ENCODE peak calls at places on chromosomes 3 and 15, in nine cellular contexts. One of them, this sample, is unnamed.

GRCh38 chr3:140086642-140087041 is 151.7 kb downstream of the CLSTN2 start:
- DNase-seq in HepG2: no peak
- DNase-seq in stomach: no peak
- DNase-seq in sigmoid colon: no peak
- DNase-seq in esophagus muscularis mucosa: no peak
- DNase-seq in upper lobe of left lung: no peak
- DNase-seq in tibial nerve: no peak
- DNase-seq in transverse colon: no peak
- DNase-seq in suprapubic skin: no peak
- DNase-seq in this sample: no peak

GRCh38 chr3:46929324-46929723 is 47.2 kb downstream of the CCDC12 start:
- DNase-seq in HepG2: no peak
- DNase-seq in stomach: peak; percentile 92
- DNase-seq in sigmoid colon: peak; percentile 54
- DNase-seq in esophagus muscularis mucosa: no peak
- DNase-seq in upper lobe of left lung: peak; percentile 85
- DNase-seq in tibial nerve: no peak
- DNase-seq in transverse colon: peak; percentile 76
- DNase-seq in suprapubic skin: peak; percentile 59
- DNase-seq in this sample: no peak

GRCh38 chr3:94159062-94159726 is 96.3 kb downstream of the NSUN3 start:
- DNase-seq in HepG2: peak; percentile 2
- DNase-seq in stomach: no peak
- DNase-seq in sigmoid colon: no peak
- DNase-seq in esophagus muscularis mucosa: no peak
- DNase-seq in upper lobe of left lung: no peak
- DNase-seq in tibial nerve: peak; percentile 15
- DNase-seq in transverse colon: no peak
- DNase-seq in suprapubic skin: no peak
- DNase-seq in this sample: no peak

GRCh38 chr15:57356636-57357035 is 19.7 kb upstream of the CGNL1 start:
- DNase-seq in HepG2: peak; percentile 38
- DNase-seq in stomach: no peak
- DNase-seq in sigmoid colon: no peak
- DNase-seq in esophagus muscularis mucosa: no peak
- DNase-seq in upper lobe of left lung: no peak
- DNase-seq in tibial nerve: no peak
- DNase-seq in transverse colon: no peak
- DNase-seq in suprapubic skin: no peak
- DNase-seq in this sample: no peak

GRCh38 chr15:40238927-40239591 is at the start of gene PAK6:
- DNase-seq in HepG2: no peak
- DNase-seq in stomach: peak; percentile 84
- DNase-seq in sigmoid colon: peak; percentile 66
- DNase-seq in esophagus muscularis mucosa: no peak
- DNase-seq in upper lobe of left lung: peak; percentile 83
- DNase-seq in tibial nerve: no peak
- DNase-seq in transverse colon: peak; percentile 46
- DNase-seq in suprapubic skin: no peak
- DNase-seq in this sample: peak; percentile 79

GRCh38 chr3:136465296-136465695 is 215.2 kb downstream of the PCCB start:
- DNase-seq in HepG2: no peak
- DNase-seq in stomach: no peak
- DNase-seq in sigmoid colon: no peak
- DNase-seq in esophagus muscularis mucosa: no peak
- DNase-seq in upper lobe of left lung: no peak
- DNase-seq in tibial nerve: no peak
- DNase-seq in transverse colon: no peak
- DNase-seq in suprapubic skin: no peak
- DNase-seq in this sample: no peak

GRCh38 chr15:91541286-91541685 is 312.2 kb upstream of the SLCO3A1 start:
- DNase-seq in HepG2: no peak
- DNase-seq in stomach: no peak
- DNase-seq in sigmoid colon: no peak
- DNase-seq in esophagus muscularis mucosa: no peak
- DNase-seq in upper lobe of left lung: no peak
- DNase-seq in tibial nerve: no peak
- DNase-seq in transverse colon: no peak
- DNase-seq in suprapubic skin: no peak
- DNase-seq in this sample: no peak

GRCh38 chr3:172666873-172667694 is 43.8 kb downstream of the NCEH1 start:
- DNase-seq in HepG2: peak; percentile 82
- DNase-seq in stomach: peak; percentile 82
- DNase-seq in sigmoid colon: peak; percentile 85
- DNase-seq in esophagus muscularis mucosa: peak; percentile 92
- DNase-seq in upper lobe of left lung: peak; percentile 84
- DNase-seq in tibial nerve: peak; percentile 50
- DNase-seq in transverse colon: peak; percentile 86
- DNase-seq in suprapubic skin: peak; percentile 84
- DNase-seq in this sample: peak; percentile 81

GRCh38 chr3:138824114-138824506 is 10.6 kb downstream of the PIK3CB start:
- DNase-seq in HepG2: no peak
- DNase-seq in stomach: no peak
- DNase-seq in sigmoid colon: no peak
- DNase-seq in esophagus muscularis mucosa: no peak
- DNase-seq in upper lobe of left lung: no peak
- DNase-seq in tibial nerve: no peak
- DNase-seq in transverse colon: no peak
- DNase-seq in suprapubic skin: no peak
- DNase-seq in this sample: no peak

GRCh38 chr3:55169608-55170010 is 241.8 kb upstream of the LRTM1 start:
- DNase-seq in HepG2: no peak
- DNase-seq in stomach: no peak
- DNase-seq in sigmoid colon: no peak
- DNase-seq in esophagus muscularis mucosa: peak; percentile 29
- DNase-seq in upper lobe of left lung: no peak
- DNase-seq in tibial nerve: no peak
- DNase-seq in transverse colon: no peak
- DNase-seq in suprapubic skin: no peak
- DNase-seq in this sample: no peak

GRCh38 chr3:9061634-9062033 is 98.4 kb upstream of the RAD18 start:
- DNase-seq in HepG2: no peak
- DNase-seq in stomach: no peak
- DNase-seq in sigmoid colon: peak; percentile 11
- DNase-seq in esophagus muscularis mucosa: no peak
- DNase-seq in upper lobe of left lung: no peak
- DNase-seq in tibial nerve: no peak
- DNase-seq in transverse colon: no peak
- DNase-seq in suprapubic skin: no peak
- DNase-seq in this sample: no peak

GRCh38 chr3:137642831-137643230 is 121.3 kb upstream of the SOX14 start:
- DNase-seq in HepG2: no peak
- DNase-seq in stomach: no peak
- DNase-seq in sigmoid colon: no peak
- DNase-seq in esophagus muscularis mucosa: no peak
- DNase-seq in upper lobe of left lung: no peak
- DNase-seq in tibial nerve: no peak
- DNase-seq in transverse colon: no peak
- DNase-seq in suprapubic skin: no peak
- DNase-seq in this sample: no peak

GRCh38 chr15:87527416-87527815 is 729.1 kb downstream of the NTRK3 start:
- DNase-seq in HepG2: no peak
- DNase-seq in stomach: no peak
- DNase-seq in sigmoid colon: no peak
- DNase-seq in esophagus muscularis mucosa: no peak
- DNase-seq in upper lobe of left lung: no peak
- DNase-seq in tibial nerve: no peak
- DNase-seq in transverse colon: no peak
- DNase-seq in suprapubic skin: no peak
- DNase-seq in this sample: no peak

GRCh38 chr3:126493731-126494130 is 18.0 kb upstream of the ZXDC start:
- DNase-seq in HepG2: no peak
- DNase-seq in stomach: no peak
- DNase-seq in sigmoid colon: no peak
- DNase-seq in esophagus muscularis mucosa: no peak
- DNase-seq in upper lobe of left lung: no peak
- DNase-seq in tibial nerve: no peak
- DNase-seq in transverse colon: no peak
- DNase-seq in suprapubic skin: no peak
- DNase-seq in this sample: no peak

GRCh38 chr3:100525753-100526612 is 33.6 kb downstream of the TMEM45A start:
- DNase-seq in HepG2: no peak
- DNase-seq in stomach: no peak
- DNase-seq in sigmoid colon: peak; percentile 70
- DNase-seq in esophagus muscularis mucosa: no peak
- DNase-seq in upper lobe of left lung: no peak
- DNase-seq in tibial nerve: peak; percentile 16
- DNase-seq in transverse colon: no peak
- DNase-seq in suprapubic skin: peak; percentile 76
- DNase-seq in this sample: no peak

GRCh38 chr3:62319570-62320243 is 53.6 kb downstream of the FEZF2 start:
- DNase-seq in HepG2: no peak
- DNase-seq in stomach: no peak
- DNase-seq in sigmoid colon: no peak
- DNase-seq in esophagus muscularis mucosa: no peak
- DNase-seq in upper lobe of left lung: no peak
- DNase-seq in tibial nerve: no peak
- DNase-seq in transverse colon: no peak
- DNase-seq in suprapubic skin: no peak
- DNase-seq in this sample: no peak

GRCh38 chr15:101637038-101637437 is 15.1 kb downstream of the TM2D3 start:
- DNase-seq in HepG2: no peak
- DNase-seq in stomach: no peak
- DNase-seq in sigmoid colon: no peak
- DNase-seq in esophagus muscularis mucosa: peak; percentile 66
- DNase-seq in upper lobe of left lung: no peak
- DNase-seq in tibial nerve: no peak
- DNase-seq in transverse colon: no peak
- DNase-seq in suprapubic skin: no peak
- DNase-seq in this sample: no peak

GRCh38 chr3:172391592-172392302 is 56.5 kb downstream of the GHSR start:
- DNase-seq in HepG2: no peak
- DNase-seq in stomach: no peak
- DNase-seq in sigmoid colon: no peak
- DNase-seq in esophagus muscularis mucosa: no peak
- DNase-seq in upper lobe of left lung: no peak
- DNase-seq in tibial nerve: no peak
- DNase-seq in transverse colon: no peak
- DNase-seq in suprapubic skin: no peak
- DNase-seq in this sample: peak; percentile 62

GRCh38 chr3:29597376-29598008 is 316.6 kb downstream of the RBMS3 start:
- DNase-seq in HepG2: no peak
- DNase-seq in stomach: no peak
- DNase-seq in sigmoid colon: no peak
- DNase-seq in esophagus muscularis mucosa: no peak
- DNase-seq in upper lobe of left lung: no peak
- DNase-seq in tibial nerve: no peak
- DNase-seq in transverse colon: no peak
- DNase-seq in suprapubic skin: no peak
- DNase-seq in this sample: no peak

DNA sequence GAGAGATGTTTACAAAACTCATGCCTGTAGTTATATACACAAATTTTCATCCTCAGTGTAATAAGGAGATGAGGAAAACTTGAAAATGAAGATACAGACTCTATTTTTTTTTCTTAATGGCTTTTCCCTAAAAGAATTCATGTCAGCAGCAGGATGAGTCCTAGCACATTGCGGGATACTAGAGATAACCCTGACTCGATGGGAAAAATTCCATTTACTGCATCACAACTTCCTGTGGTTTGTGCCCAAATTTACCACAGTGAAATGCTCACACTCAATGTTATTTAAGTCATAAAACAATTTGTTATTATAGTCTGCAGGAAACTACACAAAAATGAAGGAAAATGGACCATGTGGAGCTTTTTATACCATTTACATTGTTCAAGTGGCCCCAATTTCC is 581.9 kb upstream of the ZNF717 start:
- DNase-seq in HepG2: no peak
- DNase-seq in stomach: no peak
- DNase-seq in sigmoid colon: no peak
- DNase-seq in esophagus muscularis mucosa: no peak
- DNase-seq in upper lobe of left lung: no peak
- DNase-seq in tibial nerve: no peak
- DNase-seq in transverse colon: no peak
- DNase-seq in suprapubic skin: no peak
- DNase-seq in this sample: no peak
- TF ChIP-seq EP300 in HepG2: no peak
- TF ChIP-seq EP300 in stomach: no peak
- TF ChIP-seq EP300 in sigmoid colon: no peak
- TF ChIP-seq EP300 in esophagus muscularis mucosa: no peak
- TF ChIP-seq EP300 in upper lobe of left lung: no peak
- TF ChIP-seq EP300 in tibial nerve: no peak
- TF ChIP-seq EP300 in transverse colon: no peak
- TF ChIP-seq EP300 in suprapubic skin: no peak
- TF ChIP-seq EP300 in this sample: no peak

DNA sequence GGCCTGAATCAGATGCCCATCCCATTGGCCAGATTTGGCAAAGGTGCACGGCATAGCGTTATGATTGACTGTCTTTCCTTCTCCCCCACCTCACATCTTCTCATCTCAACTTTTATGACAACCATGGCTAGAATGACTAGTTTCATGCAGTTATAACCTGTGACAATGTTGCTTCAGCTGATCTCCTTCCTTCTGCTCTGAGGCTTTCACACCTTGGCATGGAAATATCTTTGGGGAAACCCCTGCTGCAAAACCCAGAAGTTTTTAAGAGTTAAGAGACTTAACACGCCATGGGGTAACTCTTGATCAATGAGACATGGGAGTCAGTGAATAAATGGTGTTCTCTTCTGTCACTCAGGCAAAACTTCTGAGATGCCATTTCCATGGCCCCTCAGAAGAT is 290.7 kb upstream of the MDFIC2 start:
- DNase-seq in HepG2: no peak
- DNase-seq in stomach: no peak
- DNase-seq in sigmoid colon: no peak
- DNase-seq in esophagus muscularis mucosa: no peak
- DNase-seq in upper lobe of left lung: no peak
- DNase-seq in tibial nerve: no peak
- DNase-seq in transverse colon: no peak
- DNase-seq in suprapubic skin: no peak
- DNase-seq in this sample: no peak
- TF ChIP-seq EP300 in HepG2: no peak
- TF ChIP-seq EP300 in stomach: no peak
- TF ChIP-seq EP300 in sigmoid colon: no peak
- TF ChIP-seq EP300 in esophagus muscularis mucosa: no peak
- TF ChIP-seq EP300 in upper lobe of left lung: no peak
- TF ChIP-seq EP300 in tibial nerve: no peak
- TF ChIP-seq EP300 in transverse colon: no peak
- TF ChIP-seq EP300 in suprapubic skin: no peak
- TF ChIP-seq EP300 in this sample: no peak

GRCh38 chr3:63343674-63344073 is 65.6 kb downstream of the SYNPR start:
- DNase-seq in HepG2: peak; percentile 39
- DNase-seq in stomach: peak; percentile 67
- DNase-seq in sigmoid colon: peak; percentile 89
- DNase-seq in esophagus muscularis mucosa: no peak
- DNase-seq in upper lobe of left lung: peak; percentile 67
- DNase-seq in tibial nerve: peak; percentile 15
- DNase-seq in transverse colon: peak; percentile 83
- DNase-seq in suprapubic skin: peak; percentile 85
- DNase-seq in this sample: peak; percentile 69
- TF ChIP-seq EP300 in HepG2: no peak
- TF ChIP-seq EP300 in stomach: no peak
- TF ChIP-seq EP300 in sigmoid colon: no peak
- TF ChIP-seq EP300 in esophagus muscularis mucosa: no peak
- TF ChIP-seq EP300 in upper lobe of left lung: no peak
- TF ChIP-seq EP300 in tibial nerve: peak; percentile 26
- TF ChIP-seq EP300 in transverse colon: no peak
- TF ChIP-seq EP300 in suprapubic skin: no peak
- TF ChIP-seq EP300 in this sample: no peak

DNA sequence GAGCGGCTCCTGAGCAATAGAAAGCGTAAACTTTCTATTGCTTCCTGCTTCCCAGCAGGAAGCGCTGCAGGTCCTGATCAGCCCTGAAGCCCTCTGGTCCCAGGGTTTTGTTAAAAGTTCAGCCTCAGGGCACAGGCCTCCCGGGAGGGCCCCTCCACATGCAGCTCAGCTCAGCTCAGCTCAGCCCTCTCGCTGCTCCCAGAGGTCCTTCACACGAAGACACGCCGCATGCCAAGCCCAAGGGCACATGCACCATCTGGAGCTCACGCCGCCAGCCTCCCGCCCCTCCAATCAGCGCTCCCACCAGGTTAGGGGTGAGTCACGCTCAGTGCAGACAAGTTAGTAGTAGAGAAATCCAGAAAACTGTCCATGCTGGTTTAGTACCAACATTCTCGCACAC is 12.7 kb downstream of the TKT start:
- DNase-seq in HepG2: no peak
- DNase-seq in stomach: no peak
- DNase-seq in sigmoid colon: no peak
- DNase-seq in esophagus muscularis mucosa: no peak
- DNase-seq in upper lobe of left lung: peak; percentile 52
- DNase-seq in tibial nerve: no peak
- DNase-seq in transverse colon: no peak
- DNase-seq in suprapubic skin: no peak
- DNase-seq in this sample: no peak
- TF ChIP-seq EP300 in HepG2: no peak
- TF ChIP-seq EP300 in stomach: no peak
- TF ChIP-seq EP300 in sigmoid colon: no peak
- TF ChIP-seq EP300 in esophagus muscularis mucosa: no peak
- TF ChIP-seq EP300 in upper lobe of left lung: no peak
- TF ChIP-seq EP300 in tibial nerve: no peak
- TF ChIP-seq EP300 in transverse colon: no peak
- TF ChIP-seq EP300 in suprapubic skin: no peak
- TF ChIP-seq EP300 in this sample: no peak